ENCODE peak calls at places on chromosomes 2 and 18, in four cellular contexts. I is PC-3, V is endothelial cell of umbilical vein, L is fibroblast of lung. R is an unnamed sample.

GRCh38 chr2:202934456-202934855 is 22.4 kb downstream of the CARF start:
- DNase-seq in I (no peak), V (no peak), L (no peak), R (no peak)

GRCh38 chr2:177489719-177490301 is 97.2 kb downstream of the AGPS start:
- DNase-seq in I (peak; percentile 56), V (peak; percentile 55), L (peak; percentile 68), R (peak; percentile 65)

GRCh38 chr18:11660691-11661090 is 28.4 kb upstream of the GNAL start:
- DNase-seq in I (no peak), V (no peak), L (no peak), R (no peak)

GRCh38 chr2:71277159-71277498 is 50.2 kb upstream of the PAIP2B start:
- DNase-seq in I (no peak), V (no peak), L (no peak), R (no peak)

GRCh38 chr18:54392621-54393023 is 34.9 kb downstream of the C18orf54 start:
- DNase-seq in I (peak; percentile 90), V (peak; percentile 71), L (peak; percentile 72), R (peak; percentile 63)

GRCh38 chr2:152580722-152581121 is 136.5 kb downstream of the PRPF40A start:
- DNase-seq in I (no peak), V (peak; percentile 70), L (no peak), R (no peak)

GRCh38 chr18:56721031-56721430 is 69.9 kb downstream of the WDR7 start:
- DNase-seq in I (no peak), V (no peak), L (no peak), R (no peak)

GRCh38 chr18:32911660-32912284 is 138.9 kb upstream of the KLHL14 start:
- DNase-seq in I (peak; percentile 49), V (no peak), L (peak; percentile 34), R (peak; percentile 75)

GRCh38 chr2:55120634-55121359 is 70.5 kb upstream of the RTN4 start:
- DNase-seq in I (no peak), V (no peak), L (peak; percentile 51), R (peak; percentile 85)

DNA sequence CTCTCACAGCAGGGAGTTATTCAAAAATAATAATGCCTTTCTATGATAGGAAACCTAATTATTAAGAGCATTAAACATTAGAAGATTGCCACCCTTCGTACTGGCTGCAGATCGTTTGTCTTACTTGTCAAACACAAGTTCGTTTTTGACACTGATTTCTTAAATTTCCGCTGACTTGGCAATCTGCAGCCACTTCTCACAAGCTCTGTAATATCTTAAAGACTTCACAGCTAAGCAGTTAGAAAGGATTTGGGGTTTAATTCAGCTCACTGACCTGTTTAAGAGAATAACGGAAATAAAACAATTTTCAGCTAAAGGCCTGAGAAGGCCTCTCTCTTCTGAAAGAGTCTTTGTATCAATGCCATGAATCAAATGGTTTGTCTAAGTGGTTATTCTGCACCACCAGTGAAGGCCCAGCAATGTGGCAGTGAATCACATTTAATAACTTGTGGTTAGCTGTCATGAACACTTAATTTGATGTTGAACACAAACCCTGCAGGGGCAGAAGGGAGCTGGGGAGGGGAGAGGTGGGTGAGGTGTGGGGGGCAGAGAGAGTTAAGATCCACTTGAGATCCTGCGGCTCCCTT is 145.2 kb upstream of the SATB2 start:
- DNase-seq in I (no peak), V (no peak), L (no peak), R (peak; percentile 5)
- H3K27ac ChIP-seq in I (no peak overlapping the region), V (no peak overlapping the region), L (no peak overlapping the region), R (no peak overlapping the region)

DNA sequence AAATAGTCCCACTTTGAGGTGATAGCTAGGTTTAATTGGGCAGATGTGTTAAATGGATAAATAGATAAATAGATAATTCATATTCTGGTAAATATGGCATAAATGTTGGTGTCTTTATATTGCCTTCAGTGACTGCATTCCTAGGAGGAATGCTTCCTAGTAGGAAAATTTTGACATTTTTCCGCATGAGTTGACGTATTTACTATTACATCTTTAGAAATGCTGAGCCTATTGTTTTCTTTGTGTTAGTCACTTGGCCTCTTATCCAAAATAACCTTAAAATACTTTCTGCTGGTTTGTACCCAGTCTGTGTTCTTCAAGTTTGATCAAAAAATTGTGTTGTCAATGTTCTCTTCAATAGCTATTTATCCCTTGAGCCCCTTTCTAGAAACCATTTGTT is 495.6 kb upstream of the ZEB2 start:
- DNase-seq in I (peak; percentile 41), V (no peak), L (no peak), R (no peak)
- H2AFZ ChIP-seq in I (no peak overlapping the region), V (no peak overlapping the region), L (no peak overlapping the region), R (no peak overlapping the region)

DNA sequence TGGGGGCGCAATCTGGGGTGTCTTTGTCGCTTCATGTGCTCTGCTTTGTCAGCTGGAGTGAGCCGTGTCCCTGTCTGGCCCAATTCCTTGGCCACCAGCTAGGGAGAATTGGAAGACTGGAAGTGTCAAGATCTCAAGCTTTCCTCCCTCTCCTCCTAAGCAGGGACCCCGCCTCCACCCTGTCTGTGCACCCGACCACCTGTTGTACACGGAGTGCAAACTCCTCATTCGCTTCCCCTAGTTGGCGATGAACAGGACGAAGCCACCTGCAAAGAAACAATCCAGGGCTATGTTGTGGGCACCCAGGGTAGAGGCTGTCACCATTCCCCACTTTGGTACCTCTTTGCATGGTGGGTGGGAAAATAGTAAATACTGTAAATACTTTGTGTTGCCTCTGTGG is 1.7 kb upstream of the DQX1 start:
- DNase-seq in I (no peak), V (no peak), L (no peak), R (no peak)
- H3K27ac ChIP-seq in I (no peak overlapping the region), V (no peak overlapping the region), L (no peak overlapping the region), R (no peak overlapping the region)

DNA sequence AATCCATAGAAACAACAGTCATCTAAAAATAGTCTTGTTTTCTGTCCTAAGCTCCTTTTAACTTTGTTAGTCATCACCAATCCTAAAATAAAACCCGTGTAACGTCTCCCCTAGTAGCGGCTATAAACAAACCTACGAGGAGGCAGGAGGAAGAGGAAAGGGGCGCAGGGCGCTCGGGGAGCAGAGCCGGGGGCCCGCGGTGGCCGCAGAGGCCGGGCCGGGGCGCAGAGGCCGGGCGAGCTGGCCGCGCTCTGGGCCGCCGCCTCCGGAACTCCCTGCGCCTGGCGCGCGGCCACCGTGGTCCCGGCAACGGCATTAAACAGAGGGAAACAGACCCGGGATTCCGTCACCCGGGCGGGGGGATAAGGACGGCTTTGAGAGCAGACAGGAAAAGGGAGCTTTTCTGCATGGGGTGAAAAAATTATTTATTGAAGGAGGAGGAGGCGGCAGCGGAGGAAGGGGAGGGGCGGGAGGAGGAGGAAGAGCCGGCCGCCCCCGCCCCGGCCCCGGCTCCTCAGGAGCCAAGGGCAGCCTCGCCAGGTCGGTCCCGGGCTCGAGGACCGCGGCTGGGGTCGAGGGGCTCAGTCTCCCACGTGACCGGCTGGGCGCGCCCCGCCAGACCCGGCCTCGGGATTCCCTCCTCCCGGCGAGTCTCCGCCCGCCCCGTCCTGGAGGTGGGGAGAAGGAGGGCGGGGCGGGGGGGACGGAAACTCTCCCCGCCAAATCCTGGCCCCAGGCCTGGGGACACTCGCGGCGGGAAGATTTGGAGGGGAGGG is 1.9 kb upstream of the NFATC1 start:
- DNase-seq in I (peak; percentile 82), V (peak; percentile 94), L (peak; percentile 75), R (peak; percentile 92)
- H2AFZ ChIP-seq in I (peak overlapping the region; percentile 84), V (peak overlapping the region; percentile 38), L (no peak overlapping the region), R (peak overlapping the region; percentile 67)

GRCh38 chr2:27776696-27777095 is 5.2 kb downstream of the MRPL33 start:
- DNase-seq in I (no peak), V (no peak), L (no peak), R (no peak)

GRCh38 chr2:27776097-27776496 is 4.6 kb downstream of the MRPL33 start:
- DNase-seq in I (peak; percentile 87), V (no peak), L (peak; percentile 36), R (peak; percentile 86)

GRCh38 chr2:27781496-27781895 is 10.0 kb downstream of the MRPL33 start:
- DNase-seq in I (no peak), V (no peak), L (no peak), R (no peak)

GRCh38 chr2:27773959-27774358 is 2.4 kb downstream of the MRPL33 start:
- DNase-seq in I (no peak), V (peak; percentile 65), L (no peak), R (no peak)

DNA sequence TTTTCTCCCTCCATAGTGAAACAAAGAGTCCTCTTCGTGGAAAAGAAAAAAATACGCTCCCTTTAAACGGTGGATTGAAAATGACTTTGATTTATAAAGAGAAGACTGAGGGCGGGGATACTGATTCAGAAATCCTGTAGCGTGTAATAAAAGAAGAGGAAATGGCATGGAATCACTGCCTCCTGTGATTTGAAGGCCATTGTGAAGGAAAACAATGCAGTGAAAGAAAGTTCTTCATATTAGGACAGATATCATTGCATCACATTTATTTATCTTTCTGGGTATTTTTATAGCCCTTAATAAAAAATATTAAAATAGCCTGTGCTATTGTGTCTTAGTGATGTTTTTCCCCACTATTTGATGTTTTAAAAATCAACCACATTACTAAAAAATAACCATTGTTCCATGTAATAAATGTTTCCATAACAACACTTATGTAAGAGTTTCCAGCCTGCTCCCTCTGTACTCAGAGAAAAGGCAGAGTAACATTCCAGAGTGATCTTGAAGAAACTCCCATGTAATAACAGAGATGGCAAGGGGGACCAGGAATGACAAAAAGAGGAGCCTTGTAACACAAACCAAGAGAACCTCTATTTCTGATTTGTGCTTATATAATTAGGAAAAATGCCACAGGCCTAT is 8.0 kb downstream of the MRPL33 start:
- DNase-seq in I (no peak), V (peak; percentile 94), L (no peak), R (peak; percentile 28)
- H3K27ac ChIP-seq in I (no peak overlapping the region), V (peak overlapping the region; percentile 96), L (no peak overlapping the region), R (no peak overlapping the region)

R was measured in GM23248.